ENCODE peak calls at places on chromosomes 7 and 10, in seven cellular contexts. L is stomach, V is transverse colon, Y is SK-N-SH, E is HCT116, B is Panc1, C is K562. Q is an unnamed sample.

GRCh38 chr10:34124522-34125035 is 690.5 kb downstream of the PARD3 start:
- DNase-seq in Y (no peak), V (no peak), B (peak), C (no peak), E (peak), L (no peak), Q (no peak)

GRCh38 chr10:125127110-125127509 is 33.3 kb downstream of the CTBP2 start:
- DNase-seq in L (no peak), C (no peak), Y (no peak), E (no peak), V (no peak), B (no peak), Q (no peak)

GRCh38 chr7:157866525-157866924 is 529.7 kb downstream of the DNAJB6 start:
- DNase-seq in E (no peak), V (no peak), B (no peak), L (no peak), C (no peak), Y (no peak), Q (no peak)

GRCh38 chr7:27096756-27097514 is 1.1 kb upstream of the HOXA1 start:
- DNase-seq in B (no peak), V (peak), E (no peak), C (no peak), L (no peak), Y (no peak), Q (no peak)

GRCh38 chr10:33612551-33612950 is 278.1 kb upstream of the NRP1 start:
- DNase-seq in C (no peak), Y (no peak), V (no peak), B (no peak), L (no peak), E (no peak), Q (no peak)

GRCh38 chr7:67683628-67684027 is 687.0 kb downstream of the TYW1 start:
- DNase-seq in B (no peak), Y (no peak), L (no peak), C (no peak), V (no peak), E (no peak), Q (no peak)

GRCh38 chr7:26292768-26293560 is 1.3 kb downstream of the SNX10 start:
- DNase-seq in V (peak), E (no peak), B (no peak), C (peak), L (no peak), Y (peak), Q (no peak)

GRCh38 chr7:52061666-52062065 is 745.1 kb upstream of the COBL start:
- DNase-seq in L (no peak), C (no peak), V (no peak), Y (no peak), E (no peak), B (no peak), Q (no peak)

DNA sequence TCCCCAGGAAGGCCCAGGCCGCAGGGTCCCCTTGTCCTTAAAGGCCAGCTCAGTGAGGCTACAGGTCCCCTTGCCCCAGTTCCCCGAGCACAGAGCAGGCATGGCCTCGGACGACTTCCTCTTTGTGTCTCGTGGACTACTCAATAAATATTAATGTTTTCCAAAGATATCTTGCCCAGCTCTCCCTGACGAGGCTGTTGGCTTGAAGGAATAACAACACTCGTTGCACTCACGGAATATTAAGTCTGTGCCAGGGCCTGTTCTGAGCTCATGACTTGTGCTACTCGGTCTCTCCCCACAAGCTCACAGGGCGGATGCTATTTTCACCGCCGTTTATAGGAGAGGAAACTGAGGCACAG is 68.2 kb downstream of the CUX1 start:
- DNase-seq in B (no peak), Y (no peak), E (no peak), C (no peak), L (peak), V (no peak), Q (peak)
- TF ChIP-seq POLR2AphosphoS5 in B (no peak), Y (no peak), E (no peak), C (no peak), L (no peak), V (no peak), Q (peak)

GRCh38 chr7:46932656-46933424 is 649.1 kb downstream of the TNS3 start:
- DNase-seq in E (no peak), B (peak), Y (peak), C (no peak), L (no peak), V (no peak), Q (peak)
- TF ChIP-seq CTCF in E (no peak), B (peak), Y (peak), C (no peak), L (no peak), V (no peak), Q (no peak)

GRCh38 chr10:113058175-113058961 is 108.3 kb downstream of the TCF7L2 start:
- DNase-seq in Y (peak), V (peak), E (no peak), B (no peak), C (no peak), L (no peak), Q (no peak)

GRCh38 chr10:113060221-113061053 is 110.4 kb downstream of the TCF7L2 start:
- DNase-seq in E (no peak), V (peak), B (no peak), C (peak), L (no peak), Y (no peak), Q (no peak)

GRCh38 chr10:113056468-113057021 is 106.5 kb downstream of the TCF7L2 start:
- DNase-seq in C (no peak), L (no peak), Y (no peak), E (no peak), V (no peak), B (no peak), Q (no peak)

GRCh38 chr10:113061054-113061430 is 111.0 kb downstream of the TCF7L2 start:
- DNase-seq in B (no peak), C (no peak), E (no peak), Y (no peak), V (no peak), L (no peak), Q (no peak)

GRCh38 chr10:113059001-113059780 is 109.1 kb downstream of the TCF7L2 start:
- DNase-seq in E (no peak), C (no peak), Y (peak), B (no peak), L (no peak), V (no peak), Q (no peak)
- TF ChIP-seq POLR2AphosphoS5 in E (no peak), C (no peak), Y (no peak), B (no peak), L (no peak), V (no peak), Q (no peak)

GRCh38 chr10:3476640-3477448 is 304.3 kb upstream of the PITRM1 start:
- DNase-seq in E (no peak), B (no peak), C (no peak), L (no peak), V (no peak), Y (no peak), Q (no peak)
- TF ChIP-seq CTCF in E (peak), B (peak), C (no peak), L (no peak), V (no peak), Y (peak), Q (no peak)

DNA sequence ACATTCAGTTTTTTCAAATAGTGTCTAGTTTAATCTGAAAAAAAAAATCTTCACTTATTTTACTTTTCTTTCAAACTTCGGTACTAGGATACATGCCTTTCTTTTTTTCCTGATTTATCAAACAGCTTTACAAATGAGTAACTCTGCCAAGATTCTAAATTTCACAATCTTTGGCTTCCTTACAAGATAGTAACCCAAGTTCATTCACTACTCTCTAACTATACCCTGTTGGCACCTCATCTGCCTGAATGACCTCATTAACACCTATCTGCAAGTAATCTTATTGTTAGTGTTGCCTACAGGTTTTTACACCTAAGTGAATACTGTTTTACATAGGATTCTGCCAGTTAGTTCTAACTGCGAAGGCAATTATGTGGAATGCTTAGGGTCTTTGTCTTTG is 159.8 kb downstream of the FOXP2 start:
- DNase-seq in B (no peak), Y (no peak), E (no peak), L (no peak), V (no peak), C (no peak), Q (no peak)
- TF ChIP-seq POLR2AphosphoS5 in B (no peak), Y (no peak), E (no peak), L (no peak), V (no peak), C (no peak), Q (no peak)

DNA sequence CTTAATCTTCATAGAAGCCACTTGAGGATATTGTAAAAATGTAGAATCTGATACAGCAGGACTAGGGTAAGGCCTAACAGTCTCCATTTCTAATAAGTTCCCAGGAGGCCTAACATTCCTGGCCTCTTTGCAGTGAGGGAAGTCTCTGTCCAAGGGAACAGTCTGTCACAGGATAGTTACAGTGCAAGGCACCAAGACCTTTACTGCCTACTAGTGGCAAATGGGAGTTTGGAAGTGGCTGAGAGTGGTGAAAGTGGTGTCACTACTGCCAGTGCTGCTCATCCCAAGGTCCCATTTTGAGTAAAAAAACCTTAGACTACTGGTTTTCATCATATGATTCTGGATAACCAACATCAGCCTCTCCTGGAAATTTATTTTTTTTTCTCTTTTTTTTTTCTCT is 619.5 kb upstream of the SEMA3D start:
- DNase-seq in E (no peak), V (no peak), Y (no peak), L (no peak), B (no peak), C (no peak), Q (no peak)
- TF ChIP-seq CTCF in E (peak), V (no peak), Y (peak), L (no peak), B (peak), C (no peak), Q (no peak)

GRCh38 chr10:63630085-63630927 is 109.1 kb downstream of the REEP3 start:
- DNase-seq in E (peak), B (peak), V (peak), C (peak), Y (peak), L (peak), Q (peak)
- TF ChIP-seq POLR2AphosphoS5 in E (peak), B (no peak), V (peak), C (peak), Y (peak), L (peak), Q (peak)

GRCh38 chr10:6310977-6311376 is 108.2 kb downstream of the PFKFB3 start:
- DNase-seq in V (no peak), B (no peak), Y (no peak), C (no peak), E (no peak), L (no peak), Q (no peak)
- TF ChIP-seq CTCF in V (no peak), B (no peak), Y (no peak), C (no peak), E (no peak), L (no peak), Q (no peak)

Q was measured in prostate gland.